ENCODE peak calls at places on chromosomes 16 and 17, in seven cellular contexts. A is activated B cell treated with CpG ODN at 0.5 μM for 24 hours; Q is transverse colon; D is colonic mucosa; Z is CD4-positive, alpha-beta T cell; M is endothelial cell; P is body of pancreas. X is an unnamed sample.

GRCh38 chr17:78430892-78431691 is 52.6 kb downstream of the PGS1 start:
- DNase-seq in P (no peak), D (no peak), Q (no peak), Z (no peak), A (no peak), M (no peak), X (no peak)

GRCh38 chr16:11632455-11632921 is 35.8 kb upstream of the SNN start:
- DNase-seq in Z (no peak), D (peak), Q (peak), P (peak), M (peak), A (no peak), X (no peak)

GRCh38 chr16:84943620-84944019 is 67.7 kb downstream of the ZDHHC7 start:
- DNase-seq in M (no peak), Z (no peak), Q (no peak), P (no peak), D (no peak), A (no peak), X (no peak)

GRCh38 chr16:46972971-46973456 is 460 bp downstream of the DNAJA2 start:
- DNase-seq in M (peak), Q (peak), D (peak), A (peak), Z (peak), P (peak), X (peak)

GRCh38 chr17:52159810-52160578 is 1.5 kb upstream of the CA10 start:
- DNase-seq in Z (no peak), D (no peak), A (no peak), M (no peak), P (no peak), Q (no peak), X (no peak)

GRCh38 chr16:87848676-87849345 is 20.5 kb downstream of the SLC7A5 start:
- DNase-seq in M (no peak), P (peak), A (no peak), Z (no peak), Q (no peak), D (no peak), X (no peak)

GRCh38 chr17:50412188-50412732 is 13.8 kb upstream of the ACSF2 start:
- DNase-seq in M (no peak), Q (no peak), D (peak), A (no peak), P (no peak), Z (no peak), X (no peak)

GRCh38 chr16:15031179-15031578 is 24.7 kb downstream of the NTAN1 start:
- DNase-seq in D (no peak), A (no peak), Q (peak), P (no peak), Z (no peak), M (no peak), X (no peak)

GRCh38 chr16:88924834-88925539 is 52.0 kb downstream of the CBFA2T3 start:
- DNase-seq in Z (no peak), Q (no peak), D (no peak), A (peak), P (peak), M (peak), X (no peak)

GRCh38 chr16:66476328-66477027 is 49.4 kb downstream of the BEAN1 start:
- DNase-seq in Q (no peak), A (no peak), P (no peak), M (no peak), Z (no peak), D (peak), X (no peak)

GRCh38 chr17:15377608-15378007 is 36.2 kb upstream of the TEKT3 start:
- DNase-seq in P (peak), Q (no peak), D (no peak), A (no peak), M (no peak), Z (no peak), X (no peak)

DNA sequence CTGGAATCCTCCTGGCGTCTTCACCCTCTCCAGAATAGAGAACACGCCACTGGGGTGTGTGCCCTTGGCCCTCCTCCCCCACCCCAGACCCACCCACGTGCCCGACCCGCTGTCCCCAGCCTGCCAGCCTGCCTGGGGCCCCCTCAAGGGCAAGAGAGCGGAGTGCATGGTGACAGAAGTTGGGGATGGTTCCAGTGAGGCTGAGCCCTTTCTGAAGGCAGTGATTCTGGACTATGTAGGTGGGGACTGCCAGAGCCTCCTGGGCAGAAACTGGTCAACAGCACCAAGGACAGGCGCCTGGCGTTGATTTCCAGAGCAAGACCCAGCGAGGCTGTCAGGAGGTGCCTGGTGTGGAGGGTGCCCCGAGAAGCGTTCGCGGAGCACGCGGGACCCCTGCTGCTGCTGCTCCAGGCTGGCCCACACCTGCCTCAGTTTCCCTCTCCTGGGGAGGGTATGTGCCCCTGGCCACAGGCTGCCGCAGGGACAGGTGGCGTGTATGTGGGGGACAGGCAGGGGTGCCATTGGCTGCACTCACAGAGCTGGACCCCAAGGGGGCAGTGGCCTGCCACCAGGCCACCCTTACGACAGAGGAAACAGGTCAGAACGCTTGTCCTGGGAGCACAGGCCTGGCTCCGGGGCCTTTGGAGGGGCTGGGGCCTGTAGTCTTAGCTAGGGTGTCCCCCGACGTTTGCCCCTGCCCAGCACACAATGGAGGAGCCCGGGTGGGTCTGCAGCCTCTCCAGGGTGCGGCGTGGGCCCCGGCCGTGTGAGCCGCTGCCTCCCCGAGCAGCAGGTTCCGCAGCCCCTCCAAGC is 1.2 kb downstream of the SSTR5 start:
- DNase-seq in D (no peak), Q (no peak), Z (no peak), P (no peak), A (no peak), M (no peak), X (no peak)
- TF ChIP-seq CTCF in D (no peak), Q (no peak), Z (no peak), P (no peak), A (no peak), M (peak), X (no peak)

GRCh38 chr17:82212331-82213250 is at the start of gene CCDC57:
- DNase-seq in A (peak), M (peak), Z (peak), P (peak), D (peak), Q (peak), X (peak)
- TF ChIP-seq CTCF in A (no peak), M (no peak), Z (no peak), P (no peak), D (no peak), Q (no peak), X (no peak)

DNA sequence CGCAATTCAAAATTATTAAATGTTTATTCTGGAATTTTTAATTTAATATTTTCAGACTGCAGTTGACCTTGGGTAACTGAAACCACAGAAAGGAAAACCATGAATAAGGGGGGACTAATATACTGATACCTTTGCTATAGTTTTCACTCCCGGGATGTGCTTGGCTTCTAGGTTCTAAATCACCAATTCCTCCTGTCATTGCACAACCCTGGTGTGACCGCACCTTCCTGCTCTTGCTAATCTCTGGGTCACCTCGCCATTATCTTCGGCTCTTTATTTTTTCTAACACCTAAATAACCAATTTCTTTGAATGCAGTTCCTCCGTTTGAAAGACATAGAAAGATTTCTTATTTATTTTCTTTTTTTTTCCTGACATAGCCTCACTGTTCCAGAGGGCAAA is 634.5 kb upstream of the GOT2 start:
- DNase-seq in M (no peak), Q (no peak), P (no peak), D (no peak), Z (no peak), A (no peak), X (no peak)
- TF ChIP-seq CTCF in M (no peak), Q (no peak), P (no peak), D (no peak), Z (no peak), A (no peak), X (no peak)

DNA sequence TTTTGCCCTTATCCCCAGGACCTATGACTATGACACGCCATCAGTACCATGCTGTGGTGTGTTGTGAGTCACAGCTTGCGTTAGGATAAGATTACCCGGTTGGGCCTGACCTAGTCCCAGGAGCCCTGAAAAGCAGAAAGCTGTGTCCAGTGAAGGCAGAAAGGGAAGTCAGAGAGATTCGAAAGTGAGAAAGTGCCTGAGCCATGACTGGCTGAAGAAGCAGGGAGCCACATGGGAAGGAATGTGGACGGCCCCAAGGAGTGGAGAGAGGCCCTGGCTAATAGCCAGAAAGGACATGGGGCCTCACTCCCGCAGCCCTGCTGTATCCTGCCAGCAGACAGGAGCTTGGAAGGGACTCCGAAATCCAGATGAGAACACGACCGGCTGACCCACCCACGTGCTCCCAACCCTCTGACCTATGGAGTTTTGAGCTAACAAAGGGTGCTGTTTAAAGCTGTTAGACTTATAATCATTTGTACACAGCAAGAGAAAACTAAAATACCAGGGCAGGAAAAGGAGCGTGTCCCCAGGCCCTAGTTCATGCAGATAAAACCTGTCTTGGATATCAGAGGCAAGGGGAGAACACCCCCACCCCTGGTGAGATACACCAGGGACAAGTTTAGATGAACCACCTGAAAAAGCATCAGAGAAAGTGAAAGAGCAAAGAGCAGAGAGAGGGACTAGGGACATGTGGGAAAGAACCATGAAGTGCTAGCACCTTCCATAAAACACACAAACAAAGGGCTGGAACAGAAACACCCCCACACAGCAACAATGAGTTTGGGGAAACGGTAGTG is 115.3 kb downstream of the SLC39A11 start:
- DNase-seq in M (no peak), D (no peak), P (peak), Z (no peak), Q (peak), A (no peak), X (no peak)
- TF ChIP-seq CTCF in M (no peak), D (no peak), P (no peak), Z (no peak), Q (no peak), A (no peak), X (no peak)

GRCh38 chr16:1167276-1168107 is 14.6 kb downstream of the CACNA1H start:
- DNase-seq in D (no peak), P (peak), A (no peak), Z (no peak), Q (no peak), M (no peak), X (no peak)

GRCh38 chr16:1170076-1170418 is 17.1 kb downstream of the CACNA1H start:
- DNase-seq in D (no peak), A (no peak), M (no peak), P (no peak), Z (no peak), Q (no peak), X (no peak)

GRCh38 chr16:1168837-1169236 is 15.9 kb downstream of the CACNA1H start:
- DNase-seq in A (no peak), Z (no peak), Q (no peak), P (no peak), D (no peak), M (no peak), X (no peak)

GRCh38 chr16:1171001-1171400 is 18.1 kb downstream of the CACNA1H start:
- DNase-seq in A (no peak), D (no peak), Q (no peak), P (no peak), Z (no peak), M (no peak), X (no peak)

GRCh38 chr16:1169285-1170075 is 16.6 kb downstream of the CACNA1H start:
- DNase-seq in M (no peak), Q (peak), A (no peak), P (no peak), D (no peak), Z (no peak), X (no peak)
- TF ChIP-seq CTCF in M (no peak), Q (no peak), A (no peak), P (no peak), D (no peak), Z (no peak), X (no peak)

GRCh38 chr16:73771196-73771595 is 525.4 kb upstream of the PSMD7 start:
- DNase-seq in A (no peak), Q (no peak), P (no peak), D (no peak), M (no peak), Z (no peak), X (no peak)

GRCh38 chr16:73771676-73772075 is 524.9 kb upstream of the PSMD7 start:
- DNase-seq in M (no peak), Z (no peak), P (no peak), D (no peak), A (no peak), Q (no peak), X (no peak)

DNA sequence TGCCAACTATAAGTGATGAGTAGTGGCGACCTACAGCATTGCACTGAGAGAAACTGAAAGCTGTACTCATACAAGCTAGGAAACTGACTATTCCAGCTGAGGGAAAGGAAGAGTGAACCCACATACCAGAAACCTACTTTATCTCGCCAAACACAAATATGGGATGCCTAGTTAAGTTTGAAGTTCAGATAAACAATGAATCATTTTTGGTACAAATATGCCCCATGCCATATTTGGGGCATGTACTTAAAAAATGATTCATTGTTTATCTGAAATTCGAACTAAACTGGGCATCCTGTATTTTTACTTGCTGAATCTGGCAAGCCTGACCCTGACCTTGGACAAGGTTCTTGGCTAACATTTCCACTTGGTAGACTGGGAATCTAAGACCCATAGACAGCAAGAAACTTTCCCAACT is 527.8 kb upstream of the PSMD7 start:
- DNase-seq in M (no peak), A (no peak), D (no peak), Q (no peak), Z (no peak), P (peak), X (no peak)
- TF ChIP-seq CTCF in M (no peak), A (no peak), D (no peak), Q (no peak), Z (no peak), P (no peak), X (no peak)

GRCh38 chr16:17367034-17367433 is 103.7 kb downstream of the XYLT1 start:
- DNase-seq in D (no peak), Q (no peak), A (no peak), P (no peak), M (no peak), Z (no peak), X (peak)

GRCh38 chr16:17368511-17368910 is 102.2 kb downstream of the XYLT1 start:
- DNase-seq in M (no peak), D (no peak), Q (no peak), A (no peak), Z (no peak), P (no peak), X (no peak)

GRCh38 chr16:17366299-17366961 is 104.3 kb downstream of the XYLT1 start:
- DNase-seq in Z (no peak), A (no peak), Q (no peak), M (no peak), D (no peak), P (no peak), X (no peak)

GRCh38 chr16:17368951-17369350 is 101.8 kb downstream of the XYLT1 start:
- DNase-seq in Z (peak), D (no peak), A (no peak), Q (no peak), M (no peak), P (no peak), X (no peak)

DNA sequence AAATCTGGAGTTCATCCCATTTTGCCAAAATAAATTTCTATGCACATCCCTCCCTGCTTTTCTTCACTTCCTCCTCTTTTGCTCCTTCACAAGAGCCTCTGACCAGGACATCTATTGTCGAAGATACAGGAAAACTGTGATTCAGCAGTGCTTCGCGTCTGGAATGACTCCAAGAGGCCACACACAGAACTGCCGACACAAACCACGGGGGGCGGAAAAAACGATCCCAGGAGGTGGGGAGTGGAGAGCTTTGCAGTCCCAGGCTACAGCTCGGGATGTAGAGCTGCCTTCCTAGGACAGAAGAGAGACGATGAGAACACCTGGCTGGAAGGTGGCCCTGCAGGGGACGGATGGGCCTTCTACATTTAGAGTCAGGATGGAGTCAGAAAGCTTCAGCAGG is 102.8 kb downstream of the XYLT1 start:
- DNase-seq in P (peak), D (no peak), Z (no peak), A (no peak), Q (peak), M (peak), X (no peak)
- TF ChIP-seq CTCF in P (no peak), D (no peak), Z (no peak), A (no peak), Q (peak), M (no peak), X (no peak)

DNA sequence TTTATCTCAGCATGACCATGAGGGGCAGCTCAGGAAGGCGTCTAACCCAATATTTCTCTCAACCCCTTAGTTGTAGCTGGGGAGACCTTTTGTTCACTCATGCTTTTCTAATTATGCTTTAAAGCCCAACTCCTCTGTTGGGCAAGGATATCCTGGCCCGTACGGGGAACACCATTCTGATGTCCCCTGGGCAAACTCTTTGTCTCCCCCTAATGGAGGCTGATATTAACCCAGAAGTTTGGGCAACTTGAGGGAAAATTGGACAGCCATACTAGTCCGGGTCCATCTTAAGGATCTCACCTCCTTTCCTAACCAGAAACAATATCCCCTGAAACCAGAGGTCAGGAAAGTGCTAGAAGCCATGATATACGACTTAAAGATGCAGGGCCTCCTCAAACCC is 143.7 kb upstream of the COX10 start:
- DNase-seq in D (no peak), A (no peak), M (no peak), Q (no peak), P (no peak), Z (no peak), X (no peak)
- TF ChIP-seq CTCF in D (no peak), A (no peak), M (peak), Q (no peak), P (no peak), Z (no peak), X (no peak)

GRCh38 chr17:66016231-66016630 is 175.7 kb downstream of the CEP112 start:
- DNase-seq in P (no peak), M (no peak), Z (no peak), Q (no peak), A (no peak), D (no peak), X (no peak)

GRCh38 chr17:66018786-66019185 is 173.1 kb downstream of the CEP112 start:
- DNase-seq in A (no peak), Q (no peak), M (no peak), P (no peak), D (no peak), Z (no peak), X (no peak)

GRCh38 chr17:66025551-66025950 is 166.4 kb downstream of the CEP112 start:
- DNase-seq in A (no peak), Z (no peak), M (no peak), D (no peak), Q (no peak), P (no peak), X (no peak)

DNA sequence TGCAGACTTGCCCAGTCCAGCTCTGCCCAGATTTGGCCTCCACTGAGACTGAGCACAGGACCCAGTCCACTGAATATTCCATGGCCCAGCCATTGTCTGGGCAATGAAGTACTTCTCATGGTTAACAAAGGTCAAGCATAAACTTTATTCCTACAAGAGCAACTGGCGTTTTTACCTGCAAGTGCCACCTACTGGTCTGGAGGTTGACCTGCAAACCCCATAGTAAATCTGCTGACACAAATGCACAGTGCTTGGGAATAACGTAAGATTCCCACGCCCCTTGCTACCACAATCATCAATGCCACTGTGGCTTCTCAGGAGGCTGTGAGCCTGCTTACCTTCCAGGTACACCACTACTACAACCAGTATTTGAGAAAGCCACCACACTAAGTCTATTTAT is 170.2 kb downstream of the CEP112 start:
- DNase-seq in D (no peak), M (no peak), P (no peak), A (no peak), Q (no peak), Z (no peak), X (no peak)
- TF ChIP-seq CTCF in D (no peak), M (no peak), P (no peak), A (no peak), Q (no peak), Z (no peak), X (no peak)

DNA sequence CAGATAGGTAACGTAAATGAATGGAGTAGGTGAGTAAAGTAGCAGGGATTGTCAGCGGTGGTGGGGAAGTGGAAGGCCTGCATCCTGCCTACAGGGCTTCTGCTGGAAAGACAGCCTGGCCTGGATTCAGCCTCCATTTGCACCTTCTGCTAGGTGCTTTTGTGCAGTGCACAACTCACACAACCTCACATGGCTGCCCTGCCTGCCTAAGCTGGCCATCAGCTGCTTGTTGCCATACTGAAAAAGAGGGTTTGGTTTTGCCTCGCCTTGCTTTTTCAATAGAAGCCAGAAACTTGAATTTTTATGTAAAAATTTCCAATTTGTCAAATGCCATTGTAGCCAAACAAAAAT is 36.3 kb downstream of the SOST start:
- DNase-seq in Z (no peak), Q (no peak), M (no peak), D (no peak), P (no peak), A (no peak), X (no peak)
- TF ChIP-seq CTCF in Z (no peak), Q (no peak), M (no peak), D (no peak), P (no peak), A (no peak), X (no peak)

X was measured in natural killer cell.